ENCODE peak calls at places on chromosomes 1 and 21, in nine cellular contexts. S, Q, H, D, R, Y, J, L and A are unnamed samples.

GRCh38 chr1:5562769-5563168 is 429.5 kb downstream of the NPHP4 start:
- DNase-seq in S (no peak), Y (no peak), D (no peak), R (no peak), J (no peak), Q (no peak), L (no peak), H (no peak), A (no peak)

GRCh38 chr1:219900201-219900600 is 28.2 kb downstream of the SLC30A10 start:
- DNase-seq in D (no peak), L (no peak), R (peak), Y (peak), Q (no peak), H (no peak), J (no peak), S (peak), A (no peak)

GRCh38 chr1:96651517-96651916 is 70.1 kb upstream of the PTBP2 start:
- DNase-seq in L (no peak), J (no peak), R (no peak), H (no peak), Q (no peak), Y (no peak), S (no peak), D (no peak), A (no peak)

GRCh38 chr1:67586596-67586995 is 98.4 kb upstream of the GADD45A start:
- DNase-seq in J (no peak), D (no peak), Y (peak), S (peak), L (no peak), R (no peak), H (no peak), Q (no peak), A (no peak)

GRCh38 chr1:203751051-203751450 is 13.9 kb upstream of the LAX1 start:
- DNase-seq in S (peak), R (no peak), J (no peak), D (no peak), H (no peak), Y (peak), Q (no peak), L (no peak), A (no peak)

GRCh38 chr1:59645893-59646292 is 168.9 kb upstream of the HOOK1 start:
- DNase-seq in D (no peak), H (no peak), Y (no peak), Q (no peak), L (no peak), R (peak), S (no peak), J (no peak), A (no peak)

GRCh38 chr1:160608941-160609340 is 29.6 kb upstream of the CD84 start:
- DNase-seq in R (no peak), J (no peak), L (no peak), D (no peak), H (no peak), S (no peak), Y (no peak), Q (no peak), A (no peak)

GRCh38 chr1:182667848-182668505 is 16.4 kb downstream of the RGS8 start:
- DNase-seq in H (no peak), S (no peak), R (no peak), L (no peak), Y (no peak), D (no peak), Q (no peak), J (no peak), A (no peak)

GRCh38 chr1:113804421-113805255 is 7.6 kb downstream of the RSBN1 start:
- DNase-seq in H (peak), J (no peak), L (no peak), D (no peak), S (peak), Q (no peak), Y (peak), R (no peak), A (no peak)

GRCh38 chr1:43140010-43140409 is 32.1 kb downstream of the EBNA1BP2 start:
- DNase-seq in S (no peak), L (no peak), D (no peak), J (no peak), R (no peak), H (no peak), Y (no peak), Q (no peak), A (no peak)

GRCh38 chr21:9735421-9735961 is 785.9 kb upstream of the TPTE start:
- DNase-seq in L (no peak), Y (no peak), H (no peak), D (no peak), J (no peak), R (no peak), S (no peak), Q (no peak), A (no peak)

DNA sequence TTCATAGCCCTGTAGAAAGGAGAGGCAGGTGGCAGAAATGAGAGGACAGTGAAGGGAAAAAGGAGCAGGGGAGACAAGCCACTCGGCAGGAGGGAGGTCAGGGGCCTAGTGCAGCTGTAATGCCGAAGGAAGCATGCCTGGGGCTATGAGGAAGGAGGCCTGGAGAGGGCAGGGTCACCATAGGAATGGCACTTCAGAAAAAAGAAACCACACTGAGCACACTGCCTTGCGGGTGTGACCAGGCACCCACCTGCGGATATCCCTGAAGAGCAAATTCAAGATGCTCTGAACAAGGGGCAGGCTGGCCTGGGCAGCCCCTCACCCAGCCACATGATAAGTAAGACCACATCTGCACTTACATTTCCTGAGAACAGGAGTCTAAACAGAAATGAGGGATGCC is 104.7 kb downstream of the JAK1 start:
- DNase-seq in S (no peak), L (peak), Y (peak), Q (no peak), J (no peak), D (no peak), H (no peak), R (no peak), A (no peak)
- TF ChIP-seq CTCF in S (peak), L (no peak), Y (no peak), Q (no peak), J (no peak), D (no peak), H (no peak), R (peak), A (no peak)

DNA sequence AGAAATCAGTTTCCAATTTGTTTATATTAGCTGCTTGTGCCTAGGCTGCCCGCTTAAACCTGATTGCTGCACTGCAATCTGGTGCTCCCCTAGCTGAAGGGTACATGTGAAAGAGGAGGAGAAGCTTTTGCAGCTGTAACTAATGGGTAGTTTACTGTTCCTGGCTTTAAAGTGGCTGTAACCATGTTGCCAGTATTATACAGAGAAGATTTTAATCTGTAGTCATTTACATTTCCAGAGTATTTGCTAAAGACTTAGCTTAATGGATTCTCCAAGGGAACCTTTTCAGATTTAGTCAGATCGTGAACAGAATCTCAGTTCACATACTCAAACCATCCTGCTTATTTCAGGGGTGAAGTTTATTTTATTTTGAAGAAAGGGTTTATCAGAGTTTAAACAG is 22.9 kb downstream of the AHCYL1 start:
- DNase-seq in R (no peak), S (no peak), H (no peak), Q (no peak), J (no peak), L (no peak), D (no peak), Y (no peak), A (no peak)
- TF ChIP-seq CTCF in R (no peak), S (no peak), H (no peak), Q (no peak), J (no peak), L (no peak), D (no peak), Y (no peak), A (no peak)

GRCh38 chr1:149886396-149887195 is 12.8 kb upstream of the BOLA1 start:
- DNase-seq in D (peak), Y (peak), J (peak), R (peak), Q (peak), H (peak), L (peak), S (peak), A (peak)

GRCh38 chr1:149888999-149889289 is 10.4 kb upstream of the BOLA1 start:
- DNase-seq in H (peak), R (no peak), Y (peak), L (no peak), Q (no peak), S (peak), D (no peak), J (no peak), A (no peak)

GRCh38 chr1:149885364-149886111 is 13.8 kb upstream of the BOLA1 start:
- DNase-seq in D (peak), Y (peak), R (peak), H (peak), S (peak), Q (peak), L (peak), J (peak), A (peak)

GRCh38 chr1:149888160-149888998 is 11.0 kb upstream of the BOLA1 start:
- DNase-seq in L (peak), S (peak), Y (peak), D (peak), Q (peak), J (peak), R (peak), H (peak), A (peak)

DNA sequence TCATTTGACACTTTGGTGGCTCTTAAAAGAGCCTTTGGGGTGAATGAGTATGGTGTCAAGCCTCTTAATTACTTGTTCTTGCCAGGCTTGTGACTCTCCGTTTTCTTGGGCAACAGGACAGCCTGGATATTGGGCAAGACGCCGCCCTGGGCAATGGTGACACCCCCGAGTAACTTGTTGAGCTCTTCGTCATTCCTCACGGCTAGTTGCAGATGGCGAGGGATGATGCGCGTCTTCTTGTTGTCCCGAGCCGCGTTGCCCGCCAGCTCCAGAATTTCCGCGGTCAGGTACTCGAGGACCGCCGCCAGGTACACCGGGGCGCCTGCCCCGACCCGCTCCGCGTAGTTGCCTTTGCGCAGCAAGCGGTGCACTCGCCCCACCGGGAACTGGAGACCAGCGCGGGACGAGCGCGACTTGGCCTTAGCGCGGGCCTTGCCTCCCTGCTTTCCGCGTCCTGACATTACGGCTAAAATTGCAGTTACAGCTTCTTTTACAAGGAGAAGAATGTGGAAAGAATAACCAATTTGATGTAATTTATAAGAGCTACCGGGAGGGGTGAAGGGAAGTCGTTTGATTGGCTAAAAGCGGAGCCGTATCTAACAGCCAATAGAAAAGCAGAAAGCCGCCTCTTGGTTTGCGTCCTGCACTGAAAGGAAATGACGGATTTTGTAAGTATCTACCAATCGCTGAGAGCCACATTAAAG is 11.8 kb upstream of the BOLA1 start:
- DNase-seq in D (peak), Q (peak), R (peak), J (peak), H (peak), L (peak), Y (peak), S (peak), A (peak)
- TF ChIP-seq CTCF in D (no peak), Q (no peak), R (no peak), J (no peak), H (no peak), L (no peak), Y (no peak), S (no peak), A (no peak)

DNA sequence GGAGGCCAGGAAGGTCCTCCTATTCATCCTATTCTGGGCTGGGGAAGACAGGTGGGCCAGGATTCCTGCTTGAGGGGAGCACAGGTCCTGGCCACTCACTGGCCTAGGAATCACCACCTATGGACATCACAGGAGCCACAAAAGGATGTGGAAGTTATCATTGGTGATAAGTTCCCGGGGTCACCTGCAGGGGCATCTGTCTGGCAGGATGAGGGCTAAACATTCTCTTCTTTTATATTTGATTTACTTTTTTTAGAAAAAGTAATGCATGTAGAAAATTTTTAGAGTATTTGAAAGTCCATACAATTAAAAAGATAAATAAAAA is 33.2 kb upstream of the KIAA0040 start:
- DNase-seq in D (no peak), R (no peak), Y (no peak), Q (no peak), L (no peak), S (no peak), H (no peak), J (no peak), A (no peak)
- TF ChIP-seq CTCF in D (peak), R (no peak), Y (peak), Q (no peak), L (no peak), S (no peak), H (no peak), J (no peak), A (no peak)

DNA sequence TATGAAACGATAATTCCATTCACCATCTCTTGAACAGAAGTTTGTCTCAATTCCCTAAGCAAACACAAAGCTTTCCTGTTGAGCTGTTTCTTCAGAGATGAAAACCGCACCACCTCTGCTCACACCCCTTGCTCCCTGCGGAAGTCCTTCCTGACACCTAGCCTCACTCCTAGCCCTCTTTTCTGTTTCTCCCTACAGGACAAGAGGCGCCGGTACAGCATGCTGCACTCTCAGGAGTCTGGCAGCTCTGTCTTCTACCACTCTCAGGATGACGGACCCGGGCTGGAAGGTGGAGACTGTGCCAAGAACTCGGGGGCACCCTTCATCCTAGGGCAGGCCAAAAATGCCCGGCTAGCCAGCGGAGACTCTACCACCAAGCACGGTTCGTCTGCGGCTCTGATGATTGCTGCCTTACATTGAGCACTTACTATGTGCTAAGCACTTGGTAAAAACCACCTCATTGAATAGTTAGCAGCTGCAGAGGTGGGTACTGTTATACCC is 45.5 kb downstream of the VWA5B1 start:
- DNase-seq in Q (no peak), R (no peak), D (no peak), Y (no peak), H (no peak), S (no peak), L (no peak), J (no peak), A (no peak)
- TF ChIP-seq CTCF in Q (no peak), R (no peak), D (no peak), Y (no peak), H (no peak), S (peak), L (no peak), J (no peak), A (no peak)

DNA sequence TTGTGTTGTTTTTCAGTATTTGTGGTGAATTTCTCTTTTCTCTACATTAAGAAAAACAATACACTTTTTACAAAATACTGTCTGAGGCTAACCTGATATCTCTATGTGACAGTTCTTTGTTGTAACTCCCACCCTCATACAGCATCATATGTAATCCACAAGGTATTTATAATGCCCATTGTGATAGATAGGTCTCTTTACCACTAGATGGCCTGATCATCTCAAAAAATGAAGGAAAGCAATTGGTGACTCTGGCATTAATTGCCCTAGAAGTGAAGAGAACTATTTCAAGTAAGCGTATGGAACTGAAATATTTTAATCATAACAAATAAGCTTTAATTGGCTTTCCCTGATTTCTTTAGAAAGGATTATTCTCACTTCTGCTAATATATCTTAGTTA is 36.2 kb upstream of the HFM1 start:
- DNase-seq in J (no peak), S (no peak), R (no peak), D (no peak), Y (peak), L (no peak), H (no peak), Q (no peak), A (no peak)
- TF ChIP-seq CTCF in J (no peak), S (peak), R (peak), D (no peak), Y (peak), L (no peak), H (no peak), Q (no peak), A (no peak)